ENCODE peak calls at places on chromosomes 16 and 17, in four cellular contexts. T is HCT116, C is K562, S is HepG2. B is an unnamed sample.

GRCh38 chr17:3963214-3964201 is 729 bp downstream of the ATP2A3 start:
- DNase-seq in T (no peak), C (peak), S (no peak), B (no peak)

GRCh38 chr17:43378766-43379165 is 20.0 kb upstream of the ARL4D start:
- DNase-seq in T (no peak), C (no peak), S (no peak), B (no peak)

GRCh38 chr17:44218344-44219125 is 940 bp downstream of the UBTF start:
- DNase-seq in T (peak), C (peak), S (peak), B (no peak)

GRCh38 chr16:86089986-86090385 is 191.0 kb downstream of the IRF8 start:
- DNase-seq in T (no peak), C (no peak), S (no peak), B (no peak)

GRCh38 chr17:43169561-43170139 is 1.4 kb upstream of the NBR1 start:
- DNase-seq in T (no peak), C (peak), S (peak), B (no peak)

GRCh38 chr16:6684076-6684673 is 648.5 kb upstream of the RBFOX1 start:
- DNase-seq in T (no peak), C (peak), S (peak), B (peak)

GRCh38 chr16:49055824-49056545 is 225.7 kb downstream of the CBLN1 start:
- DNase-seq in T (no peak), C (no peak), S (no peak), B (no peak)

GRCh38 chr17:38742431-38743308 is 5.5 kb downstream of the PCGF2 start:
- DNase-seq in T (no peak), C (no peak), S (peak), B (no peak)

GRCh38 chr17:73841431-73842060 is 197.3 kb upstream of the SDK2 start:
- DNase-seq in T (no peak), C (no peak), S (peak), B (no peak)

GRCh38 chr17:62869885-62870580 is 61.9 kb upstream of the MARCHF10 start:
- DNase-seq in T (no peak), C (no peak), S (no peak), B (no peak)

GRCh38 chr16:22232277-22233049 is 26.4 kb downstream of the EEF2K start:
- DNase-seq in T (peak), C (peak), S (peak), B (peak)

GRCh38 chr16:80596507-80597207 is 55.9 kb downstream of the DYNLRB2 start:
- DNase-seq in T (no peak), C (no peak), S (no peak), B (no peak)

GRCh38 chr16:1817276-1817589 is 9.4 kb downstream of the HAGH start:
- DNase-seq in T (no peak), C (no peak), S (no peak), B (no peak)

GRCh38 chr17:73555199-73555810 is 88.9 kb downstream of the SDK2 start:
- DNase-seq in T (no peak), C (no peak), S (no peak), B (no peak)

GRCh38 chr17:16516594-16517018 is 24.6 kb upstream of the LRRC75A start:
- DNase-seq in T (peak), C (peak), S (no peak), B (no peak)

GRCh38 chr17:4287710-4288109 is 23.9 kb upstream of the ANKFY1 start:
- DNase-seq in T (no peak), C (no peak), S (no peak), B (no peak)

GRCh38 chr16:85639529-85640253 is 26.6 kb downstream of the GSE1 start:
- DNase-seq in T (no peak), C (no peak), S (no peak), B (no peak)

GRCh38 chr16:78562650-78563049 is 463.2 kb downstream of the WWOX start:
- DNase-seq in T (no peak), C (no peak), S (no peak), B (no peak)

DNA sequence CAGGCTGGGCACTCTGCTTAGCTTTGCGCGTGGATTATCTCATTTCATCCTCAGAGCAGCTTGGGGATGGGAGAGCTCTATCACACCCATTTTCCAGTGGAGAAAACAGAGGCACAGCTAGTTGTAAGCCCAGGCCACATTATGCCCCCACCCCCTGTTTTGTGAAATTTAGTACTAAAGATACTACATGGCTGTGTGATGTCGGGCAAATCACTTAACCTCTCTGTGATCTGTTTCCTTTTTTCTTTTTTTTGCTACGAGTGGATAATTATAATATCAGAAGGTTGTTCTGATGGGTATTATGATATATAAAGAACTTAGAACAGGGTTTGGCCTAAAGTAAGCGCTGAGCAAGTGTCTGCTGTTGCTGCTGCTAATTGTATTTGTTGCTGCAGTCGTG is 41.6 kb downstream of the ABAT start:
- DNase-seq in T (no peak), C (no peak), S (no peak), B (no peak)
- TF ChIP-seq SIN3A in T (no peak), C (no peak), S (no peak), B (no peak)

DNA sequence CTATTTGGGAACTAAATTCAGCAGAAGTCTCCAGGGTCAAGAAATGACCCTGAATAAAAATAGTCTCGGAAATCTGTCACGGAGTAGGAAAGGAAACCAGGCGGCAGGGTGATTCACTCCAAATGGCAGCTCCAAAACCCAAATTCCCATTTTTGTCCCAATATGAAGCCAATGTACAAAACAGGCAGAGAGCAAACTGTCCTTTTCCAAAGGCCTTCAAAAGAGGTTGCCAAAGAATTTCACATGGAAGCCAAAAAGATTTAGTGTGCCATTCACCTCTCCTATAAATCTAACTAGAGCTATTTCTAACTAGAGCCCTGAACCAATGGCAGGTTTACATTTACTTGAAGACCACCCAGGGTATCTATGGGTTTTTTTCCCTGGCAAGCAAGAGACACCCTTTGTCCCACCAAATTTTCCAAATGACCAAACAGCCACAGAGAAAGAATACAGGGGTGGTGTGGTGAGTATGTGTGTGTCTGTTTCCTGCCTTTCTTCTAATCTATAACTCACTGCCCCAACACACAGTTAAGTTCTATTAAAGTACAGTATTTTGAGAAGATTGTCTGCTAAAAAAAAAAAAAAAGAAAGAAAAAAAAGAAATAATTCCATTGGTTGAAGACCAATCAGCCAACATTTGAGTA is 6.8 kb downstream of the MYO1D start:
- DNase-seq in T (no peak), C (no peak), S (no peak), B (no peak)
- TF ChIP-seq TCF7L2 in T (no peak), C (no peak), S (no peak), B (no peak)

GRCh38 chr17:35214631-35215273 is 20.6 kb upstream of the SLC35G3 start:
- DNase-seq in T (no peak), C (no peak), S (no peak), B (no peak)

GRCh38 chr17:35214192-35214591 is 20.0 kb upstream of the SLC35G3 start:
- DNase-seq in T (no peak), C (no peak), S (no peak), B (no peak)

GRCh38 chr17:35213412-35213925 is 19.3 kb upstream of the SLC35G3 start:
- DNase-seq in T (no peak), C (no peak), S (no peak), B (no peak)

GRCh38 chr17:35218901-35219300 is 24.0 kb upstream of the SLFN5 start:
- DNase-seq in T (no peak), C (no peak), S (no peak), B (no peak)

DNA sequence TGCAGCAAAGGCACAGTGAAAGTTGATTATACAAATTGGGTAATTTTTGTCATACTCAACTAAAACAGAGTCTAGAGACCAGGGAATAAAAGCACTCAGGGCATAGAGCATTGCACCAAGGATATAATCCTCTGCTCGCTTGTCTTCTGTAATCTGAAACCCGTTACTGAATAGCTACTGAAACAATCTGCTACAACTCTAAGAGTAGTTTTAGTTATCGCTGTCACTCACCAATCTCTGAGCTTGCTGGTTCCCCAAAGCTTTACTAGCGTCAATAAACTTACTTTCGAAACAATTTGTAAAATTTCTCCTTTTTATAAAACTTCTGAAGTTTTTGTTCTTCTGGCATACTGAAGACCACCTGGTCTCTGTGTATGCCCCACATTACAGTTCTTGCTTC is 22.9 kb upstream of the SLC35G3 start:
- DNase-seq in T (no peak), C (no peak), S (no peak), B (no peak)
- H3K27ac ChIP-seq in T (no peak), C (no peak), S (no peak), B (no peak)

GRCh38 chr16:25689137-25689836 is 2.5 kb upstream of the HS3ST4 start:
- DNase-seq in T (no peak), C (no peak), S (no peak), B (no peak)

GRCh38 chr16:25692307-25692706 is 548 bp downstream of the HS3ST4 start:
- DNase-seq in T (no peak), C (no peak), S (no peak), B (no peak)

GRCh38 chr16:25691519-25692091 is at the start of gene HS3ST4:
- DNase-seq in T (no peak), C (no peak), S (no peak), B (no peak)

GRCh38 chr16:25692734-25693508 is 1.2 kb downstream of the HS3ST4 start:
- DNase-seq in T (no peak), C (no peak), S (no peak), B (no peak)

GRCh38 chr16:25690563-25691143 is 1.1 kb upstream of the HS3ST4 start:
- DNase-seq in T (no peak), C (no peak), S (no peak), B (no peak)
- TF ChIP-seq SIN3A in T (no peak), C (no peak), S (no peak), B (no peak)

GRCh38 chr16:30922960-30923535 is 324 bp upstream of the FBXL19 start:
- DNase-seq in T (peak), C (peak), S (peak), B (peak)

GRCh38 chr16:30922420-30922959 is 882 bp upstream of the FBXL19 start:
- DNase-seq in T (peak), C (peak), S (peak), B (peak)

GRCh38 chr16:30924086-30924714 is 828 bp downstream of the FBXL19 start:
- DNase-seq in T (no peak), C (peak), S (no peak), B (no peak)

GRCh38 chr16:30924797-30925645 is 1.6 kb downstream of the FBXL19 start:
- DNase-seq in T (no peak), C (no peak), S (no peak), B (no peak)

GRCh38 chr16:30923554-30924085 is at the start of gene FBXL19:
- DNase-seq in T (no peak), C (no peak), S (no peak), B (no peak)
- TF ChIP-seq TCF7L2 in T (no peak), C (no peak), S (no peak), B (no peak)